ENCODE peak calls at places on chromosomes 13 and 19, in four cellular contexts. R is HCT116, S is HepG2, X is K562. B is an unnamed sample.

GRCh38 chr13:40452741-40453665 is 213.4 kb downstream of the FOXO1 start:
- DNase-seq in R (no peak), S (peak), X (no peak), B (no peak)

GRCh38 chr19:43786665-43787064 is 5.9 kb upstream of the KCNN4 start:
- DNase-seq in R (no peak), S (no peak), X (no peak), B (no peak)

GRCh38 chr13:44155422-44156293 is 218.0 kb upstream of the SERP2 start:
- DNase-seq in R (no peak), S (no peak), X (peak), B (no peak)

GRCh38 chr19:52963229-52963760 is 614 bp upstream of the ZNF816 start:
- DNase-seq in R (no peak), S (peak), X (no peak), B (no peak)

GRCh38 chr13:94198666-94199065 is 280.8 kb downstream of the DCT start:
- DNase-seq in R (no peak), S (no peak), X (no peak), B (no peak)

GRCh38 chr19:38003427-38004099 is 96.6 kb downstream of the SIPA1L3 start:
- DNase-seq in R (no peak), S (no peak), X (no peak), B (no peak)

GRCh38 chr19:37655689-37656491 is 625 bp upstream of the ZFP30 start:
- DNase-seq in R (peak), S (peak), X (peak), B (peak)

GRCh38 chr19:2803486-2804155 is 16.0 kb upstream of the ZNF554 start:
- DNase-seq in R (no peak), S (no peak), X (no peak), B (no peak)

GRCh38 chr13:60134376-60134775 is 29.4 kb downstream of the DIAPH3 start:
- DNase-seq in R (no peak), S (no peak), X (no peak), B (no peak)

GRCh38 chr19:17944301-17944700 is 11.5 kb downstream of the CCDC124 start:
- DNase-seq in R (no peak), S (no peak), X (no peak), B (no peak)

GRCh38 chr13:52353116-52353718 is 52.8 kb downstream of the THSD1 start:
- DNase-seq in R (no peak), S (no peak), X (no peak), B (no peak)

GRCh38 chr13:93226623-93227279 is at the start of gene GPC6:
- DNase-seq in R (no peak), S (peak), X (no peak), B (no peak)

GRCh38 chr19:5250127-5250659 is 90.4 kb downstream of the PTPRS start:
- DNase-seq in R (no peak), S (no peak), X (no peak), B (no peak)

GRCh38 chr13:49927755-49928154 is 8.4 kb downstream of the SPRYD7 start:
- DNase-seq in R (no peak), S (no peak), X (no peak), B (no peak)

GRCh38 chr13:29933401-29933800 is 83.0 kb upstream of the UBL3 start:
- DNase-seq in R (no peak), S (no peak), X (no peak), B (no peak)

GRCh38 chr13:83162493-83162892 is 719.8 kb downstream of the SLITRK1 start:
- DNase-seq in R (no peak), S (no peak), X (no peak), B (no peak)

GRCh38 chr13:72403396-72404010 is 323.9 kb downstream of the MZT1 start:
- DNase-seq in R (no peak), S (no peak), X (no peak), B (no peak)

GRCh38 chr19:31255863-31256600 is 93.2 kb downstream of the TSHZ3 start:
- DNase-seq in R (no peak), S (no peak), X (no peak), B (no peak)

GRCh38 chr13:52850396-52851152 is 2.1 kb upstream of the PCDH8 start:
- DNase-seq in R (no peak), S (peak), X (no peak), B (no peak)

GRCh38 chr19:6697291-6697690 is 23.2 kb downstream of the C3 start:
- DNase-seq in R (no peak), S (no peak), X (no peak), B (no peak)

GRCh38 chr13:40477623-40478608 is 188.5 kb downstream of the FOXO1 start:
- DNase-seq in R (no peak), S (peak), X (no peak), B (no peak)

GRCh38 chr13:49409008-49409407 is 34.9 kb downstream of the CAB39L start:
- DNase-seq in R (no peak), S (no peak), X (no peak), B (no peak)

GRCh38 chr19:55405638-55406037 is 1.9 kb downstream of the UBE2S start:
- DNase-seq in R (no peak), S (no peak), X (no peak), B (no peak)

GRCh38 chr19:51127755-51128154 is 3.0 kb downstream of the SIGLEC9 start:
- DNase-seq in R (no peak), S (no peak), X (peak), B (no peak)

GRCh38 chr19:46862974-46863632 is 2.3 kb downstream of the ARHGAP35 start:
- DNase-seq in R (no peak), S (no peak), X (no peak), B (no peak)

GRCh38 chr19:46862504-46862835 is 1.7 kb downstream of the ARHGAP35 start:
- DNase-seq in R (no peak), S (no peak), X (no peak), B (no peak)

GRCh38 chr19:46866407-46867132 is 5.8 kb downstream of the ARHGAP35 start:
- DNase-seq in R (no peak), S (peak), X (no peak), B (no peak)

GRCh38 chr19:46861691-46862503 is 1.1 kb downstream of the ARHGAP35 start:
- DNase-seq in R (no peak), S (no peak), X (no peak), B (no peak)

GRCh38 chr19:46863818-46864629 is 3.2 kb downstream of the ARHGAP35 start:
- DNase-seq in R (no peak), S (peak), X (no peak), B (no peak)
- TF ChIP-seq TCF7L2 in R (no peak), S (no peak), X (no peak), B (peak)

GRCh38 chr13:73704587-73704986 is 429.6 kb downstream of the KLF12 start:
- DNase-seq in R (no peak), S (no peak), X (no peak), B (no peak)

GRCh38 chr13:73703606-73704005 is 430.6 kb downstream of the KLF12 start:
- DNase-seq in R (no peak), S (no peak), X (no peak), B (no peak)

GRCh38 chr13:73702419-73703071 is 431.7 kb downstream of the KLF12 start:
- DNase-seq in R (no peak), S (no peak), X (no peak), B (no peak)

DNA sequence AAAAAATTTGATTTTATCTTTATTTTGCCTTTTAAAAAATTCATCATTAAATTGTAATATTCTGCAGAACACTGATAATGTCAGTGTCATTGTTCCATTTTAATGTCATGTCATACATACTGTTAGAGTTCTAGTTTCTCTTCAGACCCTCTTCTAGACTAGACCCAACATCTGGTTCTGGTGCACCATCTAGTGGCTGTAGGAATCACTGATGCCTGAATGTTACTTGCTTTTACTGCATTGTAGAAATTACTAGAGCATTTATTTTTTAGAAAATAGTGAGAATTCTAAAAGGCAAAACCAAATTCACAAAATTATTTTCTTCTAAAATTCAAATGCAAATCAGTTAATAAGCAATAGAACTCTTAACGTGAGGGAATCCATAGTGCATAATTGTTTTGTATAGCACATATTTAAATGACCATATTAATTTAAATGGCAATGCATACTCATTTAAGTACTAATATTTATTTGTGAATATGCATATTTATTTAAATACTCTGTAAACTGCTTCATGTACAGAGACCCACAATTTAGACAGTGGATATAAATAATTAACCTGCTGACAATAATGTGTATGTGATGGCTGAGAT is 425.7 kb downstream of the KLF12 start:
- DNase-seq in R (peak), S (peak), X (peak), B (peak)
- TF ChIP-seq TCF7L2 in R (no peak), S (no peak), X (no peak), B (no peak)

GRCh38 chr19:47427241-47428176 is 8.2 kb upstream of the MEIS3 start:
- DNase-seq in R (peak), S (peak), X (peak), B (peak)
- TF ChIP-seq TCF7L2 in R (no peak), S (no peak), X (no peak), B (no peak)

DNA sequence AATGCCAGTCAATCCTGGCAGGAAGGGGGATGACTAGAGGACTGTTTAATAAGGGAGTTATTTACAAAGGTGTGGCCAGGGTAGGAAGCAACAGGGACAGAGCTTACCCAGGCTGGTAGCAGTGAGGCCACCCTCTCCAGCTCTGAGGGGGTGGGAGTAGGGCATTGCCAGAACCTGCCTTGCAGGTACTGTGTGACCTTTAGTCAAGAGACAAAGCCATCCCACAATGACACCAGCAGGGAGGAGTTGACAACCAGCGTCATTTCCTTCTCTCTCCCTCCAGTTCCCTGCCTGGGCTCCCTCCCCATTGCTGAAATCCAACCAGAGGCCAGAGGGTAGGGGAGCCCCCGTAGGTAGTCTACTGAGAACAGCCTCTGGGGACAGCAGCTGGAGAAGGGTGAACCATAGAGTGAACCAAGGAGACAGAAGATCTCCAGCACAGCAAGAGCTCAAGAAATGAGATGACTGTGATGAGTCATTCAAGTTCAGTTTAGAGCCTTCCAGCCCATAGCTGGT is 33.3 kb upstream of the SPATA13 start:
- DNase-seq in R (no peak), S (no peak), X (no peak), B (no peak)
- TF ChIP-seq TCF7L2 in R (no peak), S (no peak), X (no peak), B (no peak)

DNA sequence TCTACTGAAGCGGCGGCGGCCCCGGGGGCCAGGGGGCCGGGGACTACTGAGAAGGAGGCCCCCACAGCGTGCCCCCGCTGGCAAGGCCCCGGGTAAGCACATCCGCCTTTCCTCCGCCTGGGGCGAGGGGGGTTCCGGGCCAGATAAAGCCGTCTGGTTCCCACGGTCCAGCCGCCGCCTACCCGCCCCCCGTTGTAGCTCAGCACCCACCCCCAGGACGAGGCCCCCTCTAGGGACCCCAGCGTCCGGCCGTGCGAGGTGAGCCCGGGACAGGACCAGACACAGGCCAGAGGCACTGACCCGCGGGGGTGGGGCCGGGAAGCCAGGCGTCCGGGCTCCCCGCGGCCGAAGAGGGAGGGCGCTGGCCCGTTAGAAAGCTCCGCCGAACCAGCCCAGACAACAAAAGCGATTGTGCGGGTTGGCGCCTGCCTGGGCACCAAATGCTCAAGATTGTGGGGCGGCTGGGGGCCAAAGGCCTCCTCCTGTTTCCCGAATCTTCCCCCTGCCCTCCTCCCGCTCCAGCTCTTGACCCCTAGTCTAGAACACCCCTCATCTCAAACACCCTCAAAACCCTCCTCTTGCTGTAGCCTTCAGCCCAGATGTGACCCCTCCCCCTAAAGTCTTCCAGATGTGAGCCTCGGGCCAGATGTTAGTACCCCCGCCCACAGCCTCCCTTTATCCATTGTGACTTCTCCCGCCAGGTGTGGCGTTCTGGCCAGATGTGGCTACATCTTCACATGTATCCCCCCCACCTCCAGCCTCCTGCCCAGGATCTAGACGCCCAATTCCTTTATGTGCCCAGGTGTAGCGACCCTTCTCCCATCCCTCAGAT is 867 bp upstream of the LTBP4 start:
- DNase-seq in R (no peak), S (no peak), X (no peak), B (no peak)
- TF ChIP-seq TCF7L2 in R (no peak), S (no peak), X (no peak), B (no peak)

DNA sequence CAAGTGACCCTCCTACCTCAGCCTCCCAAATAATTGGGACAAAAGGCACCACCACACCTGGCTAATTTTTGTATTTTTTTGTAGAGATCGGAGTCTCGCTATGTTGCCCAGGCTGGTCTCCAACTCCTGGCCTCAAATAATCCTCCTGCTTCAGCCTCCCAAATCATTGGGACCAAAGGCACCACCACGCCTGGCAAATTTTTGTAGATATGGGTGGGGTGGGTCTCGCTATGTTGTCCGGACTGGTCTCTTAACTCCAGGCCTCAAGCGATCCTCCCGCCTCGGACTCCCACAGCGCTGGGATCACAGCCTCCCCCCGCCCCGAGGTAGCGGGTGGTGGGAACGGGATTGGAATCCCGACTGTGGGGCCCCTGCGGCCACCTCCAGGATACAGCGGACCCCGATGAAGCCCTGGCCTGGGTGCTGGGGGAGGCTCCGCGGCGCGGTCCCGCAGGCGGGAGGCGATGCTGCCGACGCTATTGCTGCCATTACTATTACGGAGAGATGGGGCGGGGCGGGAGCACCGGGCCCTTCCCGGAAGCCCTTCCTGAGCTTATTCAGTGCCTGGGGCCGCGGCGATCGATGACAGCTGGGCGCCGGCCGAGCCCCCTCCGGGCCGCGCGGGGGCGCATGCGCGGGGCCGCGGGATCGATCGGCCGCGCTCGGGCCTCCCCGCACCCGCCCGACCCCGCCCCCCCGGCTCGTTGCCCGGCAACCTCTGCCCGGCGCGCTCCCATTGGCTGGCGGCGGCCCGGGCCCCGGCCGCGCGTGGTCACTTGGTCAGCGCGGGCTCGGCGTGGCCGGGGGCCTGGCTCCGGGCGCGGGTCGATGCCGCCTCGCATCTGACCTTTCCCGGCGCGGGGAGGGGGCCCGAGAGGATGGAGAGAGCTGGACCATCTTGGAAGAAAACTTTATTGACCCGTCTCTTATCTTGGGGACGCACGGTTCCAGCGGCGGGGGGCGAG is 27.9 kb upstream of the ONECUT3 start:
- DNase-seq in R (no peak), S (peak), X (peak), B (no peak)
- TF ChIP-seq TCF7L2 in R (no peak), S (no peak), X (no peak), B (no peak)

GRCh38 chr19:11018179-11018578 is 57.3 kb downstream of the SMARCA4 start:
- DNase-seq in R (no peak), S (no peak), X (no peak), B (no peak)
- TF ChIP-seq TCF7L2 in R (no peak), S (no peak), X (no peak), B (no peak)

B was measured in Panc1.